ENCODE peak calls at places on chromosome 16, in five cellular contexts. One of them, this sample, is unnamed.

GRCh38 chr16:57112403-57113041 is 20.1 kb downstream of the CPNE2 start:
- DNase-seq in GM12878: no peak
- DNase-seq in K562: no peak
- DNase-seq in HCT116: no peak
- DNase-seq in HepG2: no peak
- DNase-seq in this sample: no peak

GRCh38 chr16:2514333-2515179 is 804 bp downstream of the ATP6V0C start:
- DNase-seq in K562: peak
- DNase-seq in GM12878: no peak
- DNase-seq in HepG2: no peak
- DNase-seq in HCT116: no peak
- DNase-seq in this sample: no peak

GRCh38 chr16:11094075-11094593 is 149.8 kb downstream of the CLEC16A start:
- DNase-seq in K562: peak
- DNase-seq in GM12878: peak
- DNase-seq in HepG2: no peak
- DNase-seq in HCT116: peak
- DNase-seq in this sample: no peak

GRCh38 chr16:67521095-67521804 is 7.4 kb upstream of the RIPOR1 start:
- DNase-seq in GM12878: peak
- DNase-seq in HCT116: peak
- DNase-seq in HepG2: peak
- DNase-seq in K562: peak
- DNase-seq in this sample: peak

GRCh38 chr16:88576307-88576706 is 6.1 kb downstream of the ZC3H18 start:
- DNase-seq in GM12878: no peak
- DNase-seq in HepG2: no peak
- DNase-seq in K562: no peak
- DNase-seq in HCT116: no peak
- DNase-seq in this sample: no peak

GRCh38 chr16:31214705-31215286 is 877 bp downstream of the TRIM72 start:
- DNase-seq in HepG2: no peak
- DNase-seq in HCT116: no peak
- DNase-seq in GM12878: no peak
- DNase-seq in K562: no peak
- DNase-seq in this sample: peak

GRCh38 chr16:57755061-57755684 is 19.6 kb downstream of the KATNB1 start:
- DNase-seq in HCT116: no peak
- DNase-seq in HepG2: no peak
- DNase-seq in K562: no peak
- DNase-seq in GM12878: no peak
- DNase-seq in this sample: no peak

GRCh38 chr16:24367186-24367585 is 111.1 kb downstream of the CACNG3 start:
- DNase-seq in GM12878: no peak
- DNase-seq in HCT116: no peak
- DNase-seq in HepG2: no peak
- DNase-seq in K562: no peak
- DNase-seq in this sample: no peak

GRCh38 chr16:57042157-57043111 is 49.9 kb upstream of the CPNE2 start:
- DNase-seq in HCT116: no peak
- DNase-seq in HepG2: no peak
- DNase-seq in K562: no peak
- DNase-seq in GM12878: peak
- DNase-seq in this sample: no peak

GRCh38 chr16:12236491-12237030 is 260.0 kb downstream of the SNX29 start:
- DNase-seq in GM12878: no peak
- DNase-seq in HepG2: no peak
- DNase-seq in K562: no peak
- DNase-seq in HCT116: no peak
- DNase-seq in this sample: no peak

GRCh38 chr16:56591377-56592060 is 2.2 kb downstream of the MT3 start:
- DNase-seq in HepG2: no peak
- DNase-seq in K562: no peak
- DNase-seq in HCT116: no peak
- DNase-seq in GM12878: no peak
- DNase-seq in this sample: no peak

GRCh38 chr16:10297341-10298006 is 88.4 kb upstream of the ATF7IP2 start:
- DNase-seq in GM12878: peak
- DNase-seq in HepG2: peak
- DNase-seq in K562: no peak
- DNase-seq in HCT116: no peak
- DNase-seq in this sample: no peak

DNA sequence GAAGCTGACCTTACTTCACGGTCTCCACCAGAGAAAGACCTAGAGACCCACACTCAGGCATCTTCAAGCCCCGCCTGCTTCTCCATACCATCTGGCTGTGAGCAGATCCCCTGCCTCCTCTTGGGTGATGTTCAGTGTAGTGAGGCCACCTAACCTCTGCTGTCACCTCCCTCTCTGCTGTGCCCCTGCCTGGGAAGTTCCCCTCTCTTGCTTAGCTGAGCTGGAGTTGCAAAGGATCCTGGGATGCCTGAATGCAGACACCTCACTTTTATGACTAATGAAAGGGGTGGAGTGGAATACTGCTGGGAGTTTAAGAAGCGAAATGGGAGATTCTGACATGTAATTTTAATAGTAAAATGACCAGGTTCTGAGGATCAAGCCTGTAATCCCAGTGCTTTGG is 5.8 kb downstream of the IRX3 start:
- DNase-seq in GM12878: no peak
- DNase-seq in K562: no peak
- DNase-seq in HepG2: no peak
- DNase-seq in HCT116: peak
- DNase-seq in this sample: no peak
- TF ChIP-seq REST in GM12878: no peak
- TF ChIP-seq REST in K562: no peak
- TF ChIP-seq REST in HepG2: no peak
- TF ChIP-seq REST in HCT116: no peak
- TF ChIP-seq REST in this sample: no peak

GRCh38 chr16:50900391-50900942 is 158.6 kb downstream of the CYLD start:
- DNase-seq in HCT116: no peak
- DNase-seq in HepG2: no peak
- DNase-seq in K562: no peak
- DNase-seq in GM12878: no peak
- DNase-seq in this sample: no peak
- TF ChIP-seq MAX in HCT116: no peak
- TF ChIP-seq MAX in HepG2: no peak
- TF ChIP-seq MAX in K562: no peak
- TF ChIP-seq MAX in GM12878: no peak
- TF ChIP-seq MAX in this sample: no peak

DNA sequence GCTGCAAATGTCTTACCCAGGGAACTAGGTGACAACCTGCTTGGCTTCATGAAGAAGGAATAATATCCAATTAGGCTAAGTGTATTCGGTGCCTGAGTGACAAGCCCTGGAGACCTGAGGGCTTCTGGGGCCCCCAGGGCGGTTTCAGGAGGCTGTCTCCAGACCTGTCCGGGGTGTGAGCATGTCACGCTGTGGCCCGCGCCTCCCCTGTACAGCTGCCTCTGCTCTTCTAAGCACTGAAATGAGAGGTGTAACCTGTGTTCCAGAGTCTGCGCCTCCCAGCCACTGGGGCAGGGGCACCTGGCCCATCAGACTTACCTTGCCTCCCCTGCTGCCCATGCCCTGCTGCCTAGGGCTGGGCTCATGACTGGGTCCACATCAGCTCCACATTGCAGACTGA is 114.3 kb downstream of the WWOX start:
- DNase-seq in HCT116: no peak
- DNase-seq in K562: no peak
- DNase-seq in HepG2: no peak
- DNase-seq in GM12878: no peak
- DNase-seq in this sample: no peak
- H3K9ac ChIP-seq in HCT116: no peak
- H3K9ac ChIP-seq in K562: no peak
- H3K9ac ChIP-seq in HepG2: no peak
- H3K9ac ChIP-seq in GM12878: no peak
- H3K9ac ChIP-seq in this sample: no peak

DNA sequence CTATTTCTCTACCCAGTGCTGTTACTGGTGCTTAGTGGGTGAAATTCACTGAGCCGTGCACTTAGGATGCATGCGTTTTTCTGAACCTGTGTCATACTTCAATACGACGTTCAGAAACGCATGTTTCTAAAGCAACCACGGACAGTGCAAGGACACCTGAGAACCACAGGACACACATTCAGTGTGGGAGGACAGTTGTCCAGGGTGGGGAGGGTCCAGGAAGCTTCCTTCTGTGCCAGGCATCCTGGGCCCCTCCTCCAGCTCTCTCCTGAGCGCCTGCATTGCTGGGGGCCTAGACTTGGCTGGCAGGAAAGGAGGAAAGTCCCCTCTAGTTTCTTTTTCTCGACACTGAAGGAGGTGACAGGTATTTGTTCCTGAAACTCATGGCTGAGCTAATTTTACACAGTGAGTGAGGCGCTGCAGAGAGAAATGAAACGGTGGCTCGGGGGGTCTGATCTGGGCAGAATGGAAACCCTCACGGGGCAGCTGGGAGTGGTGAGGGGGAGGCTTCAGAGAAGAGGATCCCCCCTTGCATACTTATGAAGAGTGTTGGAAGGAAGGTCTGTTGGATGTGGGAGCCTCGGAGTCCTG is 89.9 kb downstream of the IRF8 start:
- DNase-seq in HepG2: no peak
- DNase-seq in K562: no peak
- DNase-seq in HCT116: no peak
- DNase-seq in GM12878: peak
- DNase-seq in this sample: no peak
- TF ChIP-seq REST in HepG2: no peak
- TF ChIP-seq REST in K562: no peak
- TF ChIP-seq REST in HCT116: no peak
- TF ChIP-seq REST in GM12878: peak
- TF ChIP-seq REST in this sample: no peak

GRCh38 chr16:25912321-25912720 is 220.6 kb downstream of the HS3ST4 start:
- DNase-seq in HCT116: no peak
- DNase-seq in GM12878: no peak
- DNase-seq in K562: no peak
- DNase-seq in HepG2: no peak
- DNase-seq in this sample: no peak

GRCh38 chr16:25916091-25916490 is 224.3 kb downstream of the HS3ST4 start:
- DNase-seq in HCT116: no peak
- DNase-seq in K562: no peak
- DNase-seq in HepG2: no peak
- DNase-seq in GM12878: no peak
- DNase-seq in this sample: no peak

GRCh38 chr16:25914357-25914962 is 222.7 kb downstream of the HS3ST4 start:
- DNase-seq in HepG2: no peak
- DNase-seq in GM12878: no peak
- DNase-seq in HCT116: no peak
- DNase-seq in K562: no peak
- DNase-seq in this sample: no peak
- TF ChIP-seq MAX in HepG2: no peak
- TF ChIP-seq MAX in GM12878: no peak
- TF ChIP-seq MAX in HCT116: no peak
- TF ChIP-seq MAX in K562: no peak
- TF ChIP-seq MAX in this sample: no peak

GRCh38 chr16:28157768-28158535 is 53.8 kb downstream of the XPO6 start:
- DNase-seq in GM12878: no peak
- DNase-seq in HCT116: no peak
- DNase-seq in K562: no peak
- DNase-seq in HepG2: no peak
- DNase-seq in this sample: no peak
- H3K9ac ChIP-seq in GM12878: no peak
- H3K9ac ChIP-seq in HCT116: no peak
- H3K9ac ChIP-seq in K562: no peak
- H3K9ac ChIP-seq in HepG2: no peak
- H3K9ac ChIP-seq in this sample: no peak

GRCh38 chr16:65681406-65681805 is 559.5 kb upstream of the CDH11 start:
- DNase-seq in K562: no peak
- DNase-seq in HCT116: no peak
- DNase-seq in GM12878: no peak
- DNase-seq in HepG2: no peak
- DNase-seq in this sample: no peak
- TF ChIP-seq REST in K562: no peak
- TF ChIP-seq REST in HCT116: no peak
- TF ChIP-seq REST in GM12878: no peak
- TF ChIP-seq REST in HepG2: no peak
- TF ChIP-seq REST in this sample: no peak

GRCh38 chr16:20051611-20052010 is 22.1 kb downstream of the GPR139 start:
- DNase-seq in HepG2: no peak
- DNase-seq in K562: no peak
- DNase-seq in GM12878: no peak
- DNase-seq in HCT116: no peak
- DNase-seq in this sample: no peak
- TF ChIP-seq MAX in HepG2: no peak
- TF ChIP-seq MAX in K562: no peak
- TF ChIP-seq MAX in GM12878: no peak
- TF ChIP-seq MAX in HCT116: no peak
- TF ChIP-seq MAX in this sample: no peak

GRCh38 chr16:4393243-4393606 is 21.6 kb downstream of the VASN start:
- DNase-seq in HepG2: no peak
- DNase-seq in K562: no peak
- DNase-seq in HCT116: no peak
- DNase-seq in GM12878: no peak
- DNase-seq in this sample: no peak
- H3K9ac ChIP-seq in HepG2: no peak
- H3K9ac ChIP-seq in K562: no peak
- H3K9ac ChIP-seq in HCT116: no peak
- H3K9ac ChIP-seq in GM12878: no peak
- H3K9ac ChIP-seq in this sample: no peak

This sample was measured in SK-N-SH.